ENCODE peak calls at places on chromosomes 5 and 9, in seven cellular contexts. B, A, Y, Q, L, W and J are unnamed samples.

GRCh38 chr5:96258692-96259091 is 174.4 kb downstream of the PCSK1 start:
- DNase-seq in W (no peak), Y (no peak), Q (no peak), B (no peak), A (no peak), L (no peak), J (no peak)

GRCh38 chr5:149853019-149853648 is 91.5 kb downstream of the PDE6A start:
- DNase-seq in W (peak), Q (peak), Y (peak), A (peak), L (peak), B (peak), J (peak)

GRCh38 chr5:139212484-139212883 is 14.3 kb upstream of the SIL1 start:
- DNase-seq in Q (no peak), A (no peak), L (no peak), W (no peak), Y (no peak), B (no peak), J (no peak)

GRCh38 chr9:117290809-117291208 is 124.0 kb downstream of the ASTN2 start:
- DNase-seq in B (no peak), Q (no peak), W (no peak), L (no peak), Y (no peak), A (no peak), J (no peak)

GRCh38 chr9:118962426-118962825 is 406.8 kb downstream of the BRINP1 start:
- DNase-seq in B (no peak), W (no peak), Q (no peak), A (no peak), L (no peak), Y (no peak), J (no peak)

GRCh38 chr9:18447131-18447530 is 26.8 kb upstream of the ADAMTSL1 start:
- DNase-seq in Y (no peak), Q (no peak), A (no peak), B (no peak), L (no peak), W (no peak), J (no peak)

GRCh38 chr5:74390306-74390637 is 250.3 kb downstream of the ENC1 start:
- DNase-seq in W (no peak), L (no peak), Y (no peak), A (no peak), Q (no peak), B (no peak), J (no peak)

GRCh38 chr9:14205463-14205862 is 108.5 kb downstream of the NFIB start:
- DNase-seq in B (peak), Q (no peak), W (no peak), Y (no peak), A (no peak), L (no peak), J (no peak)

GRCh38 chr5:149466457-149466972 is 84.7 kb downstream of the CSNK1A1 start:
- DNase-seq in L (peak), A (no peak), W (no peak), Y (no peak), Q (no peak), B (peak), J (no peak)

GRCh38 chr9:98607152-98607551 is 101.6 kb downstream of the GABBR2 start:
- DNase-seq in W (no peak), A (no peak), Q (no peak), L (no peak), B (no peak), Y (no peak), J (no peak)

GRCh38 chr9:125360621-125361020 is 99.0 kb downstream of the GAPVD1 start:
- DNase-seq in W (no peak), B (no peak), A (no peak), Q (no peak), Y (no peak), L (no peak), J (no peak)

GRCh38 chr9:22739712-22740111 is 293.1 kb downstream of the DMRTA1 start:
- DNase-seq in B (no peak), Y (no peak), Q (no peak), W (no peak), L (no peak), A (no peak), J (no peak)

DNA sequence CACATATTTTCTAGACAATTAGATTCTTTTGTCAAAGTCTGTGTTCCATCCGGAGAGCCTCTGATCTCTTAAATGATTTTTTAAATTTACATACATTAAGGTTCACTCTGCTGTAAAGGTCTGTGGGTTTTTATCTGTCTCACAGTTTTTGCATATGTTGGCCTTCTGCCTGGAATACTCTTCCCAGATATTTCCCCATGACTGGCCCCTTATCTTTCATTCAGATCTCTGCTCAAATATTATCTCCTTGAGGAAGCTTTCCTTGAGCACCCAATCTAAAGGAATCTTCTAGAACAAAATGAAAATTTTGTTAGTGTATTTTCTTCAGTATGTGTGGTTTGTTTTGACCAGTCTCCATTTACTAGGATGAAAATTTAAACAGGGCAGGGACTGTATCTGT is 26.3 kb downstream of the FAF2 start:
- DNase-seq in W (peak), Y (no peak), L (no peak), A (no peak), B (no peak), Q (no peak), J (no peak)
- TF ChIP-seq MAX in W (peak), Y (no peak), L (no peak), A (no peak), B (no peak), Q (no peak), J (no peak)

GRCh38 chr9:127854169-127854833 is at the start of gene ENG:
- DNase-seq in Q (peak), W (peak), A (no peak), Y (no peak), L (no peak), B (no peak), J (no peak)
- TF ChIP-seq MAX in Q (no peak), W (peak), A (no peak), Y (no peak), L (no peak), B (no peak), J (no peak)

DNA sequence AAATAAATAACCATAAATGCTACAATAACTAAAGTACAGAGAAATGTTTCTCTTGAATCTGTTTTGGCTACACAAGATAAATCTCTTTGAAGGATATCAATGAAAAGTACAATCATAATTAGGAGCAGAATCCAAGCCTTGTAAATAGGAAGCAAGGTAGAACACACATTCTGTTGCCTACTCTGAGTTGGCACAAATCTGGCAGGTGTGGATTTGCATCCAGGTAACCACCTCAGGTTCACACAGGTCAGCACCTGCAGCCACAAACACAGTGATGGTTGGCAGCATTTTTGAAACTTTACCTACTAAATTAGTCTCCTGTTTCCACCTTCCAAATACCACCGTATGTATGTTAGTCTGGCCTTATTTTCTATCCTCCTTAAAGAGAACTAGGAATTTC is 105.3 kb upstream of the PIK3R1 start:
- DNase-seq in L (no peak), B (no peak), W (no peak), Y (no peak), A (no peak), Q (no peak), J (no peak)
- TF ChIP-seq MAX in L (no peak), B (no peak), W (no peak), Y (no peak), A (no peak), Q (no peak), J (no peak)

GRCh38 chr5:160039810-160040470 is 31.0 kb downstream of the TTC1 start:
- DNase-seq in Y (peak), L (no peak), W (no peak), A (no peak), B (no peak), Q (no peak), J (no peak)

GRCh38 chr5:160036243-160036642 is 27.3 kb downstream of the TTC1 start:
- DNase-seq in B (no peak), Q (no peak), A (no peak), W (no peak), L (no peak), Y (no peak), J (no peak)

GRCh38 chr5:160040471-160040835 is 31.5 kb downstream of the TTC1 start:
- DNase-seq in Y (no peak), Q (no peak), L (no peak), B (no peak), W (no peak), A (no peak), J (no peak)

GRCh38 chr5:160033546-160034252 is 24.8 kb downstream of the TTC1 start:
- DNase-seq in L (no peak), Y (no peak), B (no peak), A (no peak), W (no peak), Q (no peak), J (no peak)

GRCh38 chr5:160036884-160037283 is 27.9 kb downstream of the TTC1 start:
- DNase-seq in Q (no peak), L (no peak), W (no peak), B (no peak), A (no peak), Y (no peak), J (no peak)
- TF ChIP-seq MAX in Q (no peak), L (no peak), W (no peak), B (no peak), A (no peak), Y (no peak), J (no peak)

GRCh38 chr5:157571357-157571827 is 4.2 kb downstream of the ADAM19 start:
- DNase-seq in L (peak), W (no peak), Q (no peak), A (peak), Y (no peak), B (no peak), J (no peak)
- TF ChIP-seq MAX in L (no peak), W (no peak), Q (no peak), A (no peak), Y (no peak), B (no peak), J (no peak)

DNA sequence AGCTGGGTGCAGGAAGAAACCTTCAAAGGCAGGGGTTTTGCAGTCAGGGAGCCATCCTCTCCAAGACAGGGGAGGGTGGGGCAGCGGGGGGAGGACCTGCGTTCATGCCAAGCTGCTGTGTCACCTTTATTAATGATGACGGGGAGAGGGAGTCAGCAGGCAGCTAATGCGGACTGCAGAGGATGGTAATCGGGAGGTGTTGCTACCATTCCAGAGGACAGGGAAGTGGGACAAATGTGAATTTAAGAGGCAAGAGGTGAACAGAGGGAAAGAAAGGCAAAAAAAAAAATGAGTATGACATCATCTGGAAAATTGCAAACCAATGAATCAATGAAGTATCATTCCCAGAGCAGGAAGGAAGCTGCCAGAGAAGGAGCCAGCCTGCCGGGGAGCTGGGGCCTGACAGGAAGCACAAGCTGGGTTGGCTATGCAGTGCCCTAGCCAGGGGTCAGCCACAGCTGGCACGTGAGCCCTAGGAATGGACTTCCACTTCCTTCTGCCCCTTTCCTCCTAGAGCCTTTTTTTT is 9.3 kb downstream of the INSYN2B start:
- DNase-seq in A (no peak), Q (no peak), L (no peak), W (peak), Y (no peak), B (peak), J (no peak)
- TF ChIP-seq MAX in A (no peak), Q (no peak), L (no peak), W (peak), Y (no peak), B (peak), J (no peak)

GRCh38 chr9:92645041-92645440 is 24.9 kb downstream of the IPPK start:
- DNase-seq in W (no peak), L (no peak), B (no peak), A (no peak), Y (no peak), Q (no peak), J (no peak)

GRCh38 chr9:92650839-92651621 is 18.9 kb downstream of the IPPK start:
- DNase-seq in B (no peak), W (peak), Y (no peak), L (peak), Q (no peak), A (no peak), J (no peak)

GRCh38 chr9:92647671-92648446 is 22.1 kb downstream of the IPPK start:
- DNase-seq in A (no peak), W (no peak), Q (no peak), B (no peak), Y (no peak), L (no peak), J (no peak)

GRCh38 chr9:92650296-92650695 is 19.6 kb downstream of the IPPK start:
- DNase-seq in A (no peak), L (no peak), B (no peak), Q (no peak), Y (no peak), W (no peak), J (no peak)

GRCh38 chr9:92648447-92649406 is 21.2 kb downstream of the IPPK start:
- DNase-seq in Q (no peak), A (no peak), W (peak), L (no peak), B (no peak), Y (no peak), J (no peak)
- TF ChIP-seq MAX in Q (no peak), A (no peak), W (no peak), L (no peak), B (no peak), Y (no peak), J (no peak)